ENCODE peak calls at places on chromosome 10, in four cellular contexts. One of them, this sample, is unnamed.

GRCh38 chr10:69498711-69499471 is 47.6 kb downstream of the TSPAN15 start:
- DNase-seq in GM12865: no peak
- DNase-seq in brain microvascular endothelial cell: no peak
- DNase-seq in IMR-90: no peak
- DNase-seq in this sample: no peak

GRCh38 chr10:123428302-123428701 is 237.9 kb upstream of the GPR26 start:
- DNase-seq in GM12865: no peak
- DNase-seq in IMR-90: no peak
- DNase-seq in brain microvascular endothelial cell: no peak
- DNase-seq in this sample: no peak

GRCh38 chr10:59606551-59606961 is 103.1 kb downstream of the SLC16A9 start:
- DNase-seq in IMR-90: peak; percentile 3
- DNase-seq in brain microvascular endothelial cell: peak; percentile 13
- DNase-seq in GM12865: no peak
- DNase-seq in this sample: peak; percentile 56

GRCh38 chr10:117441812-117442443 is 66.7 kb upstream of the PDZD8 start:
- DNase-seq in IMR-90: no peak
- DNase-seq in brain microvascular endothelial cell: no peak
- DNase-seq in GM12865: peak; percentile 26
- DNase-seq in this sample: peak; percentile 75

GRCh38 chr10:75043256-75044121 is 68.0 kb upstream of the SAMD8 start:
- DNase-seq in GM12865: no peak
- DNase-seq in IMR-90: no peak
- DNase-seq in brain microvascular endothelial cell: no peak
- DNase-seq in this sample: no peak

GRCh38 chr10:118585234-118585633 is 10.2 kb downstream of the PRLHR start:
- DNase-seq in GM12865: no peak
- DNase-seq in brain microvascular endothelial cell: no peak
- DNase-seq in IMR-90: no peak
- DNase-seq in this sample: no peak

GRCh38 chr10:100662067-100662466 is 83.3 kb upstream of the PAX2 start:
- DNase-seq in IMR-90: no peak
- DNase-seq in GM12865: no peak
- DNase-seq in brain microvascular endothelial cell: no peak
- DNase-seq in this sample: no peak

GRCh38 chr10:104689105-104689504 is 48.0 kb downstream of the SORCS3 start:
- DNase-seq in GM12865: no peak
- DNase-seq in brain microvascular endothelial cell: no peak
- DNase-seq in IMR-90: no peak
- DNase-seq in this sample: no peak

GRCh38 chr10:35416628-35417625 is 80.6 kb downstream of the CCNY start:
- DNase-seq in brain microvascular endothelial cell: no peak
- DNase-seq in GM12865: peak; percentile 13
- DNase-seq in IMR-90: peak; percentile 19
- DNase-seq in this sample: no peak

GRCh38 chr10:29377333-29377961 is 88.6 kb downstream of the LYZL1 start:
- DNase-seq in brain microvascular endothelial cell: peak; percentile 22
- DNase-seq in GM12865: peak; percentile 27
- DNase-seq in IMR-90: peak; percentile 42
- DNase-seq in this sample: peak; percentile 6

GRCh38 chr10:97740613-97741012 is 3.7 kb downstream of the ZFYVE27 start:
- DNase-seq in GM12865: no peak
- DNase-seq in IMR-90: no peak
- DNase-seq in brain microvascular endothelial cell: no peak
- DNase-seq in this sample: no peak

GRCh38 chr10:97736403-97736901 is 476 bp upstream of the ZFYVE27 start:
- DNase-seq in IMR-90: no peak
- DNase-seq in GM12865: no peak
- DNase-seq in brain microvascular endothelial cell: no peak
- DNase-seq in this sample: no peak

GRCh38 chr10:97736902-97737769 is at the start of gene ZFYVE27:
- DNase-seq in brain microvascular endothelial cell: peak; percentile 91
- DNase-seq in IMR-90: peak; percentile 94
- DNase-seq in GM12865: peak; percentile 98
- DNase-seq in this sample: peak; percentile 99

GRCh38 chr10:97737770-97738265 is 890 bp downstream of the ZFYVE27 start:
- DNase-seq in brain microvascular endothelial cell: no peak
- DNase-seq in IMR-90: peak; percentile 56
- DNase-seq in GM12865: peak; percentile 33
- DNase-seq in this sample: no peak

GRCh38 chr10:97738616-97739015 is 1.7 kb downstream of the ZFYVE27 start:
- DNase-seq in GM12865: no peak
- DNase-seq in IMR-90: no peak
- DNase-seq in brain microvascular endothelial cell: no peak
- DNase-seq in this sample: no peak
- H3K4me3 ChIP-seq in GM12865: peak overlapping the region; percentile 1
- H3K4me3 ChIP-seq in IMR-90: no peak overlapping the region
- H3K4me3 ChIP-seq in brain microvascular endothelial cell: no peak overlapping the region
- H3K4me3 ChIP-seq in this sample: no peak overlapping the region

DNA sequence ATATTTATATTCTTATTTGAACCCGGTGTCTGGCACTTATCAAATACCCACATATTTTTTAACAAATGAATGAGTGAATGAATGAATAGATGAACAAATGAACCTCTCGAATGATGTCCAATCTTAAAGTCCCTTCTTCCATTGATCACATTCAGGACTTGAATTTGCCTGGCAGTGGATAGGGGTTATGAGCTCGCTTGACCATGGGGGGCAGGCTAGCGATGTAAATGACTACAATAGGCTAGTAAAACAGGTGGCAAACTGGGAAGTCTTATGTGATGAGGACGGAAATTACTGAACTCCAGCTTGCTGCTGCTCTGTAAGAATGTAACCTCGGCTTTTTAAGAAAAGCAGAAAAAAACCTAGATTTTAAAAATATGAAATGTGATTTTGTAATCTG is 247.7 kb upstream of the DKK1 start:
- DNase-seq in IMR-90: no peak
- DNase-seq in GM12865: peak; percentile 11
- DNase-seq in brain microvascular endothelial cell: no peak
- DNase-seq in this sample: no peak
- TF ChIP-seq CTCF in IMR-90: no peak
- TF ChIP-seq CTCF in GM12865: no peak
- TF ChIP-seq CTCF in brain microvascular endothelial cell: peak; percentile 15
- TF ChIP-seq CTCF in this sample: no peak

GRCh38 chr10:63462442-63462841 is 3.3 kb downstream of the JMJD1C start:
- DNase-seq in GM12865: no peak
- DNase-seq in IMR-90: no peak
- DNase-seq in brain microvascular endothelial cell: no peak
- DNase-seq in this sample: no peak

GRCh38 chr10:63465293-63466167 is at the start of gene JMJD1C:
- DNase-seq in GM12865: peak; percentile 89
- DNase-seq in brain microvascular endothelial cell: peak; percentile 55
- DNase-seq in IMR-90: peak; percentile 84
- DNase-seq in this sample: peak; percentile 94

GRCh38 chr10:63466168-63466935 is 575 bp upstream of the JMJD1C start:
- DNase-seq in brain microvascular endothelial cell: peak; percentile 53
- DNase-seq in IMR-90: peak; percentile 55
- DNase-seq in GM12865: peak; percentile 57
- DNase-seq in this sample: peak; percentile 68

GRCh38 chr10:63467833-63468232 is 2.1 kb upstream of the JMJD1C start:
- DNase-seq in brain microvascular endothelial cell: no peak
- DNase-seq in IMR-90: peak; percentile 22
- DNase-seq in GM12865: no peak
- DNase-seq in this sample: peak; percentile 62

DNA sequence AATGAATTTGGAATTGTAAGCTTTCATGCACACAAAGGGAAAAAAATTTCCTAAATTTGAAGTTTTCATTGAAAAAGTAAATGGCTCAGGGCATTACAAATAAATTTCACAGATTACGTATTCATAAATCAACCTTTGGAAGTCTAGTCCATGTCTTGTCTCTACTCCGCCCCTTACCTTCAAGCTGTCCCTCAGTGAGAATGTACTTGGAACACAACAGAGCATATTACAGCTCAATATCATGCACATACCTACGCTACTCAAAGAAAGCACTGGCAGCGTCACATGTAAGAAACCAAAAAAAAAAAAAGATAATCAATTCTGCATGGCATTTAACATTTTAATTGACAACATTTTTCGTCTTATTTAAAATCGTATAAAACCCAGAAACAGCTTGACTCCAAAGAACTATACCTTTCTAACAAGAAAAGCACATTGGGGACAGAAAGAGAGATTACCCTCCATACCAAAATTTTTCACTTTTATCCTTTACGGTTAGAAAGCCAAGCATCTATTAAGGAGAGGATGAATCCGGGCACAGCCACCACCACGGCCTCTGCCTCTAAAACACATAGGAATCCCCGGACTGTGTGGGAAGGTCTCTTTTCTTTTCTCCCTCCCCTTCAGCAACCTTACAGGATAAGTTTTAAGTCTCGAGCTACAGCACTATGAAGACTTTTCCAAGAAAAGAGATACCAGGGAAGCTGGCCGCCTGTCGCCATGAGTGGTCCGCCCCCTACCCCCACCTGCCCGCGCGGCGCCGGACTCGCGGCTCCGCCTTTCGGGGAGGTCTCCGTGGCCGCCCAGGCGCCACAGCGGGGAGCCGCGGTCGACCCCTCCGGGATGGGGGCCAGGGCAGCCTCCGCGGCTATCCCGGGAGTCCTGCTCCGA is 1.1 kb downstream of the JMJD1C start:
- DNase-seq in brain microvascular endothelial cell: peak; percentile 11
- DNase-seq in IMR-90: peak; percentile 26
- DNase-seq in GM12865: no peak
- DNase-seq in this sample: no peak
- H3K4me3 ChIP-seq in brain microvascular endothelial cell: peak overlapping the region; percentile 88
- H3K4me3 ChIP-seq in IMR-90: peak overlapping the region; percentile 90
- H3K4me3 ChIP-seq in GM12865: peak overlapping the region; percentile 59
- H3K4me3 ChIP-seq in this sample: peak overlapping the region; percentile 79

GRCh38 chr10:17616403-17617030 is 657 bp downstream of the HACD1 start:
- DNase-seq in GM12865: peak; percentile 29
- DNase-seq in brain microvascular endothelial cell: peak; percentile 37
- DNase-seq in IMR-90: peak; percentile 47
- DNase-seq in this sample: peak; percentile 65

GRCh38 chr10:17622061-17622460 is 4.9 kb upstream of the HACD1 start:
- DNase-seq in GM12865: no peak
- DNase-seq in IMR-90: peak; percentile 70
- DNase-seq in brain microvascular endothelial cell: no peak
- DNase-seq in this sample: peak; percentile 47

DNA sequence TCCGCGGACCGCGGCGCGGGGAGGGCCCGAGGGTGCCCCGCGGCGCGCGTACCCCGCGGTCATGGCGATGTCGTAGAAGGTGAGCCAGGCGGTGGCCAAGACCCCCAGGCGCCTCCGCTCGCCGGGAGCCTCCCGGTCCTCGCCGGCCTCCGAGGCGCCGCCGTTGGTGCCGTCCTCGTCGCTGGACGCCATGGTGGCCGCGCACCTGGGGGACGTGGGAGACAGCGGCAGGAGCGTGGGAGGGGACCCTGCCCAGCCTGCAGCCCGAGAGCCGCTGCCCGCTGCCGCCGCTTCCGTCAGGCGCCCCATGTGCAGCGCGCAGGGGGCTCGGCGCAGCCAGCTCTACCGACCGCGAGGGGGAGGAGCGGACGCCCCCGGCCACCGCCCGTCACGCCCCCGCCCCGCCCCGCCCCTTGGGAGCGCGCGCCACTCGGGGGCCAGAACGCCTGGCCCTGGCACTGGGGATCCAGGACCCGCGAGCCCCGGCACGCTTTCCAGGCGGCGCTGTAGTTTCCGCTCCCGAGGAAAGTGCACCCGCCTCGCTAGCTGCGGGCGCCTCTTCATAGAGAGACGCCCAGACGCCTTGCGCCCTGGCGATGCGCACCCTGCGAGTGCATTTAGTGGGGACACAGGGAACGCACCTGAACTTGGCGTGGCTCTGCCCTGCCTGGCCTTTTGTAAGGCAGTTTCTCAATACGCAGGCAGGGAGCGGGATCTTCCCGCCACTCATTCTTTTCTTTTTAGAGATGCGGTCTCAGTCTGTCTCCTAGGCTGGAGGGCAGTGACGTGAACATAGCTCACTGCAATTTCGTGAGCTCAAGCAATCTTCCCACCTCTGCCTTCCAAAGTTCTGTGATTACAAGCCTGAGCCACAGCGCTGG is at the start of gene HACD1:
- DNase-seq in GM12865: peak; percentile 46
- DNase-seq in brain microvascular endothelial cell: peak; percentile 39
- DNase-seq in IMR-90: peak; percentile 75
- DNase-seq in this sample: peak; percentile 55
- TF ChIP-seq CTCF in GM12865: peak; percentile 1
- TF ChIP-seq CTCF in brain microvascular endothelial cell: peak; percentile 41
- TF ChIP-seq CTCF in IMR-90: peak; percentile 19
- TF ChIP-seq CTCF in this sample: no peak

GRCh38 chr10:112795067-112795466 is 155.0 kb upstream of the TCF7L2 start:
- DNase-seq in GM12865: no peak
- DNase-seq in brain microvascular endothelial cell: no peak
- DNase-seq in IMR-90: no peak
- DNase-seq in this sample: no peak

GRCh38 chr10:112794201-112794600 is 155.8 kb upstream of the TCF7L2 start:
- DNase-seq in GM12865: no peak
- DNase-seq in IMR-90: no peak
- DNase-seq in brain microvascular endothelial cell: no peak
- DNase-seq in this sample: no peak

GRCh38 chr10:112792487-112793196 is 157.4 kb upstream of the TCF7L2 start:
- DNase-seq in brain microvascular endothelial cell: no peak
- DNase-seq in IMR-90: peak; percentile 56
- DNase-seq in GM12865: no peak
- DNase-seq in this sample: peak; percentile 75

GRCh38 chr10:112791447-112791846 is 158.6 kb upstream of the TCF7L2 start:
- DNase-seq in GM12865: no peak
- DNase-seq in IMR-90: no peak
- DNase-seq in brain microvascular endothelial cell: no peak
- DNase-seq in this sample: no peak

DNA sequence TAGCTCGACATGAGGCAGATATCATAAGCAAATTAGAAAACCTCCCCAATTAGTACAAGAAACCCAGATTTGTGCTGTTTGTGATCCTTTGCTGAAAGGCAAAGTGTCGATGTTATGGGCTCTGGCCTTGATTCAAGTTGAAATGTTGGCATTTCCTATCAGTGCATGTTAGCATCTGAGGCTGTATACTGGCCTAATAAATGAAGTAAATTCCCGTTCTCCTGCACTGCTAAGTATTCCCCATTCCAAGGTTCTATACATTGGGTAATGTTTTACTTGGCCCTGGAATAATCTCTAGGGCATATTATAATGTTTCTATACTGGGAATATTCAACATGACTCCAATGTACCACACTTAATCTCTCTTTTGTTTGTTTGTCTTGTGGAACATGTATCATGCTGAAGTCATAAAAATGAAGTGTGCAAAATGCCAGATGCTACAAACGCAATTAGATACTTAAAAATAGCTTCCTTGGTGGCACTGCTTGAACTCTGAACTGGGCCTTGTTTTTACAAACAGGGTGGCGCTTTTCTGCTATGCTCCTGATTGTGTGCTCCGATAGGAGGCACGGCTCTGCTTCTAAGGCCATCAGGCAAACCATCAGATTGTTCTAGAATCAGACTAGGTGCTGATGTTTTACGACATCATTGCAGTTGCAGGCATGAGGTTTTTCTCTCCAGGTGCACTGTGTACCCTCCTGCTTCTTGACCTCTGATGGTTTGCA is 156.7 kb upstream of the TCF7L2 start:
- DNase-seq in IMR-90: peak; percentile 58
- DNase-seq in brain microvascular endothelial cell: no peak
- DNase-seq in GM12865: no peak
- DNase-seq in this sample: peak; percentile 39
- H3K4me3 ChIP-seq in IMR-90: no peak overlapping the region
- H3K4me3 ChIP-seq in brain microvascular endothelial cell: no peak overlapping the region
- H3K4me3 ChIP-seq in GM12865: no peak overlapping the region
- H3K4me3 ChIP-seq in this sample: peak overlapping the region; percentile 16

DNA sequence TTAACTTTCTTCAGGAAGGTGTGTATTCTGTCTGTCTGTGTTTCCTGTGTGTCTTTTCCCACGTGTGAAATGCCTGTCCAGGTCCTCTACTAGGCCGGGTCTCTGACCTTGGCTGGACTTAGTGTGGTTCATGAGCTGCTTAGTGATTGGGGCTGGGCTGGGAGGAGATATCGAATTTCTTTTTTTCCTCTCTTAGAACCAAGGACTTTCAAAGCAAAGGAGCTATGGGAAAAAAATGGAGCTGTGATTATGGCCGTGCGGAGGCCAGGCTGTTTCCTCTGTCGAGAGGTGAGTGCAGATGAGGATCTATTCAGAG is 13.8 kb downstream of the PRXL2A start:
- DNase-seq in brain microvascular endothelial cell: no peak
- DNase-seq in GM12865: no peak
- DNase-seq in IMR-90: no peak
- DNase-seq in this sample: no peak
- TF ChIP-seq CTCF in brain microvascular endothelial cell: no peak
- TF ChIP-seq CTCF in GM12865: no peak
- TF ChIP-seq CTCF in IMR-90: no peak
- TF ChIP-seq CTCF in this sample: no peak